ENCODE peak calls at places on chromosome 20, in six cellular contexts. U, C, K, J, Z and G are unnamed samples.

GRCh38 chr20:53611449-53611894 is 17.8 kb upstream of the ZNF217 start:
- DNase-seq in Z (no peak), J (peak), K (peak), C (no peak), U (no peak), G (peak)

GRCh38 chr20:60677819-60678218 is 574.2 kb upstream of the CDH4 start:
- DNase-seq in K (no peak), J (no peak), Z (no peak), C (no peak), U (no peak), G (no peak)

GRCh38 chr20:50181344-50181743 is 9.3 kb upstream of the CEBPB start:
- DNase-seq in K (no peak), Z (no peak), U (no peak), C (no peak), J (no peak), G (no peak)

GRCh38 chr20:63704749-63705117 is 3.0 kb downstream of the ARFRP1 start:
- DNase-seq in Z (no peak), K (peak), U (no peak), J (peak), C (no peak), G (no peak)

GRCh38 chr20:33267691-33268090 is 15.3 kb upstream of the BPIFB1 start:
- DNase-seq in C (no peak), K (no peak), Z (no peak), U (no peak), J (no peak), G (no peak)

GRCh38 chr20:9514461-9515210 is at the start of gene LAMP5:
- DNase-seq in J (peak), Z (peak), K (peak), C (no peak), U (no peak), G (no peak)

GRCh38 chr20:47576516-47577033 is 74.9 kb downstream of the NCOA3 start:
- DNase-seq in Z (peak), U (no peak), J (peak), C (peak), K (peak), G (peak)

GRCh38 chr20:48797275-48797825 is 30.4 kb downstream of the PREX1 start:
- DNase-seq in U (no peak), K (peak), J (no peak), Z (no peak), C (no peak), G (peak)

GRCh38 chr20:51156796-51157119 is 133.9 kb upstream of the KCNG1 start:
- DNase-seq in C (no peak), K (peak), U (no peak), Z (no peak), J (no peak), G (no peak)